ENCODE peak calls at places on chromosomes 12 and 14, in five cellular contexts. B is islet precursor cell; I is stimulated activated CD4-positive, alpha-beta T cell treated with anti-CD3 and anti-CD28 coated beads, Interleukin-2, amount 100 ng/mL, for 48 hours; T is hippocampal formation; R is left cardiac atrium. X is an unnamed sample.

GRCh38 chr14:53894456-53894855 is 62.2 kb downstream of the BMP4 start:
- DNase-seq in B (no peak), R (no peak), I (no peak), T (no peak), X (peak)

GRCh38 chr12:109573914-109574244 is 285 bp downstream of the MVK start:
- DNase-seq in B (no peak), I (no peak), R (no peak), T (no peak), X (no peak)

GRCh38 chr14:68065322-68065721 is 245.7 kb downstream of the RAD51B start:
- DNase-seq in B (no peak), I (no peak), T (no peak), R (no peak), X (no peak)

GRCh38 chr14:92503756-92504491 is 9.7 kb upstream of the RIN3 start:
- DNase-seq in B (peak), T (no peak), R (no peak), I (no peak), X (no peak)

GRCh38 chr14:50892255-50892654 is 20.4 kb downstream of the ABHD12B start:
- DNase-seq in T (no peak), B (peak), R (no peak), I (no peak), X (no peak)

GRCh38 chr14:93970967-93971634 is 5.3 kb downstream of the ASB2 start:
- DNase-seq in B (no peak), I (no peak), R (no peak), T (no peak), X (peak)

GRCh38 chr14:54579606-54580005 is 12.7 kb downstream of the SAMD4A start:
- DNase-seq in B (no peak), R (no peak), T (no peak), I (no peak), X (no peak)

GRCh38 chr14:102492523-102492910 is 17.1 kb downstream of the ANKRD9 start:
- DNase-seq in T (no peak), B (no peak), I (no peak), R (no peak), X (no peak)

GRCh38 chr12:71135812-71136176 is 22.0 kb downstream of the TSPAN8 start:
- DNase-seq in R (no peak), T (no peak), I (no peak), B (no peak), X (no peak)

GRCh38 chr12:85322715-85323114 is 42.7 kb downstream of the ALX1 start:
- DNase-seq in T (no peak), I (no peak), B (no peak), R (no peak), X (no peak)

GRCh38 chr12:77352941-77353340 is 287.6 kb upstream of the E2F7 start:
- DNase-seq in I (no peak), R (no peak), T (no peak), B (no peak), X (no peak)

GRCh38 chr12:115880238-115880637 is 397.3 kb downstream of the MED13L start:
- DNase-seq in B (no peak), I (no peak), T (no peak), R (no peak), X (no peak)

GRCh38 chr12:30448038-30448437 is 247.6 kb downstream of the IPO8 start:
- DNase-seq in T (no peak), I (no peak), R (no peak), B (no peak), X (no peak)

GRCh38 chr14:103514596-103515421 is 7.8 kb downstream of the CKB start:
- DNase-seq in I (no peak), T (no peak), R (peak), B (no peak), X (no peak)

GRCh38 chr12:66403746-66404145 is 101.5 kb downstream of the HELB start:
- DNase-seq in B (no peak), I (no peak), R (no peak), T (no peak), X (no peak)

GRCh38 chr14:33307691-33308369 is 369.2 kb downstream of the NPAS3 start:
- DNase-seq in R (peak), T (peak), I (no peak), B (no peak), X (no peak)

GRCh38 chr12:124314207-124314606 is 19.3 kb downstream of the RFLNA start:
- DNase-seq in B (no peak), T (no peak), R (no peak), I (no peak), X (no peak)

GRCh38 chr12:3262466-3262865 is 185.3 kb downstream of the TSPAN9 start:
- DNase-seq in T (no peak), I (no peak), B (no peak), R (no peak), X (no peak)

GRCh38 chr12:19739195-19739776 is 300.0 kb downstream of the AEBP2 start:
- DNase-seq in I (peak), R (no peak), T (no peak), B (no peak), X (no peak)

GRCh38 chr12:108640802-108641445 is 7.2 kb upstream of the SELPLG start:
- DNase-seq in R (peak), T (no peak), I (no peak), B (peak), X (no peak)

GRCh38 chr12:54082402-54082892 is 28.8 kb downstream of the HOXC4 start:
- DNase-seq in R (no peak), I (peak), T (no peak), B (peak), X (no peak)

GRCh38 chr12:93333828-93334227 is 43.9 kb upstream of the NUDT4 start:
- DNase-seq in I (no peak), B (no peak), T (no peak), R (no peak), X (no peak)

X was measured in GM12892.